ENCODE peak calls at places on chromosomes 12 and 14, in four cellular contexts. G is HCT116, M is HepG2, Y is K562. Z is an unnamed sample.
A peak's percentile ranks its signal among the peaks of the same experiment; 100 is the strongest.

GRCh38 chr14:99213101-99213500 is 58.9 kb downstream of the BCL11B start:
- DNase-seq in G (no peak), M (no peak), Y (no peak), Z (no peak)

GRCh38 chr14:36091096-36091495 is 85.4 kb downstream of the PTCSC3 start:
- DNase-seq in G (peak; percentile 19), M (peak; percentile 98), Y (peak; percentile 5), Z (no peak)

GRCh38 chr14:23712287-23712686 is 76.1 kb downstream of the DHRS2 start:
- DNase-seq in G (no peak), M (no peak), Y (no peak), Z (no peak)

GRCh38 chr14:101120636-101121398 is 217.3 kb upstream of the RTL1 start:
- DNase-seq in G (no peak), M (no peak), Y (no peak), Z (no peak)

GRCh38 chr14:103576371-103577024 is 13.7 kb downstream of the COA8 start:
- DNase-seq in G (peak; percentile 53), M (no peak), Y (no peak), Z (no peak)

GRCh38 chr12:79546461-79547043 is 144.2 kb downstream of the PAWR start:
- DNase-seq in G (no peak), M (no peak), Y (no peak), Z (no peak)

GRCh38 chr12:119989619-119990381 is 764 bp downstream of the BICDL1 start:
- DNase-seq in G (no peak), M (peak; percentile 41), Y (peak; percentile 83), Z (no peak)

GRCh38 chr14:20327005-20327869 is 5.8 kb downstream of the CCNB1IP1 start:
- DNase-seq in G (peak; percentile 58), M (peak; percentile 79), Y (peak; percentile 72), Z (peak; percentile 32)

GRCh38 chr12:6452908-6453630 is 1.2 kb downstream of the TAPBPL start:
- DNase-seq in G (no peak), M (no peak), Y (no peak), Z (no peak)

GRCh38 chr14:100714205-100714781 is 12.4 kb upstream of the DLK1 start:
- DNase-seq in G (no peak), M (no peak), Y (no peak), Z (no peak)

GRCh38 chr12:6614513-6615177 is 7.5 kb upstream of the CHD4 start:
- DNase-seq in G (no peak), M (no peak), Y (no peak), Z (no peak)

GRCh38 chr14:29645117-29645516 is 282.5 kb downstream of the PRKD1 start:
- DNase-seq in G (no peak), M (no peak), Y (peak; percentile 15), Z (no peak)

GRCh38 chr14:103392572-103392971 is 7.4 kb downstream of the MARK3 start:
- DNase-seq in G (no peak), M (no peak), Y (no peak), Z (no peak)

GRCh38 chr12:3680919-3681594 is 71.9 kb downstream of the CRACR2A start:
- DNase-seq in G (no peak), M (no peak), Y (no peak), Z (no peak)

GRCh38 chr12:12924169-12924568 is 27.8 kb downstream of the GPRC5D start:
- DNase-seq in G (no peak), M (no peak), Y (no peak), Z (no peak)

GRCh38 chr12:114684098-114684869 is at the start of gene TBX3:
- DNase-seq in G (peak; percentile 98), M (peak; percentile 98), Y (peak; percentile 89), Z (peak; percentile 96)

GRCh38 chr14:86510503-86510902 is 980.6 kb downstream of the FLRT2 start:
- DNase-seq in G (no peak), M (no peak), Y (no peak), Z (no peak)

GRCh38 chr14:101665478-101666078 is 95.9 kb upstream of the PPP2R5C start:
- DNase-seq in G (peak; percentile 57), M (peak; percentile 32), Y (no peak), Z (peak; percentile 22)

GRCh38 chr12:12804432-12804886 is 8.7 kb upstream of the DDX47 start:
- DNase-seq in G (peak; percentile 70), M (peak; percentile 36), Y (no peak), Z (no peak)

GRCh38 chr14:51546603-51547258 is 105.0 kb upstream of the FRMD6 start:
- DNase-seq in G (no peak), M (no peak), Y (no peak), Z (no peak)

GRCh38 chr14:55436530-55436929 is 3.9 kb downstream of the TBPL2 start:
- DNase-seq in G (no peak), M (no peak), Y (no peak), Z (no peak)

GRCh38 chr14:89906000-89906399 is 48.5 kb downstream of the EFCAB11 start:
- DNase-seq in G (no peak), M (no peak), Y (no peak), Z (no peak)

GRCh38 chr12:6222009-6222702 is 22.0 kb downstream of the CD9 start:
- DNase-seq in G (no peak), M (peak; percentile 46), Y (no peak), Z (no peak)

GRCh38 chr12:125132698-125133400 is 67.6 kb downstream of the AACS start:
- DNase-seq in G (no peak), M (no peak), Y (no peak), Z (no peak)

GRCh38 chr12:116697305-116698130 is 40.4 kb downstream of the SPRING1 start:
- DNase-seq in G (peak; percentile 40), M (peak; percentile 57), Y (peak; percentile 73), Z (no peak)

GRCh38 chr14:79659995-79660975 is 551.0 kb downstream of the DIO2 start:
- DNase-seq in G (no peak), M (no peak), Y (no peak), Z (no peak)

GRCh38 chr12:121894633-121895032 is 6.0 kb downstream of the PSMD9 start:
- DNase-seq in G (no peak), M (peak; percentile 78), Y (peak; percentile 47), Z (no peak)

GRCh38 chr12:128463881-128464280 is 196.9 kb downstream of the TMEM132C start:
- DNase-seq in G (no peak), M (no peak), Y (no peak), Z (no peak)

GRCh38 chr12:76883151-76883550 is 4.3 kb upstream of the CSRP2 start:
- DNase-seq in G (no peak), M (no peak), Y (no peak), Z (no peak)

GRCh38 chr12:53717319-53717718 is 9.9 kb downstream of the CALCOCO1 start:
- DNase-seq in G (no peak), M (no peak), Y (no peak), Z (no peak)
- TF ChIP-seq TCF7L2 in G (no peak), M (no peak), Y (no peak), Z (no peak)

GRCh38 chr12:31324116-31324844 is 1.7 kb downstream of the SINHCAF start:
- DNase-seq in G (peak; percentile 63), M (peak; percentile 78), Y (peak; percentile 78), Z (no peak)

GRCh38 chr12:31322651-31323248 is 3.2 kb downstream of the SINHCAF start:
- DNase-seq in G (no peak), M (no peak), Y (peak; percentile 53), Z (no peak)

GRCh38 chr12:31321565-31322228 is 4.3 kb downstream of the SINHCAF start:
- DNase-seq in G (no peak), M (no peak), Y (peak; percentile 52), Z (no peak)

GRCh38 chr12:31324845-31325523 is 966 bp downstream of the SINHCAF start:
- DNase-seq in G (no peak), M (no peak), Y (peak; percentile 66), Z (no peak)

GRCh38 chr12:31323466-31324115 is 2.4 kb downstream of the SINHCAF start:
- DNase-seq in G (no peak), M (no peak), Y (peak; percentile 64), Z (no peak)
- TF ChIP-seq CTCF in G (no peak), M (no peak), Y (no peak), Z (no peak)

GRCh38 chr14:81312289-81312876 is 87.7 kb downstream of the STON2 start:
- DNase-seq in G (no peak), M (no peak), Y (no peak), Z (no peak)

GRCh38 chr14:81313775-81314429 is 86.2 kb downstream of the STON2 start:
- DNase-seq in G (no peak), M (no peak), Y (no peak), Z (no peak)

GRCh38 chr14:81314443-81315175 is 85.5 kb downstream of the STON2 start:
- DNase-seq in G (no peak), M (no peak), Y (no peak), Z (no peak)

GRCh38 chr14:81311816-81312215 is 88.3 kb downstream of the STON2 start:
- DNase-seq in G (no peak), M (no peak), Y (no peak), Z (no peak)

DNA sequence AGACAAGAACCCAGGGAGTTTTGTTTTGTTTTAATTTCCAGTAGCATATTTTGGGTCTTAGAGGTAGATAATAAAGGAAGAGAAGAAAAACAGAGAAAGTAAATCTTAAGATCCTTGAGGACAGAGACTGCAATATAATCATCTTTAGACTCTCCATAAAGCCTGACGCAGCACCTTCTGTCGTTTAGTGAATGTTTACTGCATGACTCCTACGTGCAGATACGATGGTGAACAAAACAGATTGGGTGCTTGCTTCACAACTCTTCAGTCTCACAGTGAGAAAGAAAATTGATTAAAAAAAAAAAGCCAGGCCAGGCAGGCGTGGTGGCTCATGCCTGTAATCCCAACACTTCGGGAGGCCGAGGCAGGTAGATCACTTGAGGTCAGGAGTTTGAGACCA is 86.9 kb downstream of the STON2 start:
- DNase-seq in G (no peak), M (no peak), Y (no peak), Z (no peak)
- TF ChIP-seq TCF7L2 in G (no peak), M (no peak), Y (no peak), Z (no peak)

DNA sequence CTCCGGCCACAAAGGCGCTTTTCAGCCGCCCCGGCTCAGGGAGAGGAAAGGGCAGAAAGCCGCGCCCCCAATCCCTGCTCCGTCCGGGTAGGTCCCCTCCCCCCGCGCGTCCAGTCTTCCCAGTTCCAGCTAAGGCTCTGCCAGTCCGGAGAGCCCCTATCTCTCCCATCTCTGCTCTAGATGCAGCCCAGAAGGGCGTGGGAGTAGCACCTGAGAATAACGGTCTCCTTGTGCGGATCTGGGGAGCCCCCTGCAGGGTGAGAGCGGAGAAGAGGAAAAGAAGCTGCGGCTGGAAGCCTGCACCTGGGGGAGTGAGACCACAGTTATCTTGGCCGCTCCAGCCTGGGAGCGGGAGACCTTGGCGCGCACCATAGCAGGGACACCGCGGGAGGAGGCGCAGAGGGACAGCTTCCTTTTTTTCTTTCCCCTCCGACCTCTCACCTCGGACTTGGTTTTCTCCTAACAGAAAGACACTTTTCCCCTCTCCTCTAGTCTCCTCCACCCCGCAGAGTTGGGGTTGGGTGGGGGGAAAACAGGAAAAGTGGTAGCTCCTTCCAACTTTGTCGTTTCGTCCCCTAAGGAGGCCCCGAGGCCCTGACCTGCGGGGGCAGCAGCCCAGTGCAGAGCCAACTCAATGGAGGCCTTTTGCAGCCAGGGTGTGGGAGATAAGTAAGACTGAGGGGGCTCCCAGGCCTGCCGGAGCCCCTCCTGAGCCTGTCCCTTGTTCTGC is 2.4 kb downstream of the DHH start:
- DNase-seq in G (no peak), M (peak; percentile 51), Y (peak; percentile 98), Z (no peak)
- TF ChIP-seq CTCF in G (peak; percentile 47), M (peak; percentile 78), Y (peak; percentile 85), Z (peak; percentile 80)